ENCODE peak calls at places on chromosome 14, in six cellular contexts. One of them, this sample, is unnamed.
A peak's percentile ranks its signal among the peaks of the same experiment; 100 is the strongest.

GRCh38 chr14:51395361-51395849 is 155.4 kb downstream of the TMX1 start:
- DNase-seq in tibial artery: no peak
- DNase-seq in GM23338: peak; percentile 26
- DNase-seq in WERI-Rb-1: peak; percentile 95
- DNase-seq in lower lobe of right lung: peak; percentile 47
- DNase-seq in heart right ventricle: peak; percentile 42
- DNase-seq in this sample: no peak

GRCh38 chr14:101174980-101175606 is 271.6 kb upstream of the RTL1 start:
- DNase-seq in tibial artery: no peak
- DNase-seq in GM23338: no peak
- DNase-seq in WERI-Rb-1: no peak
- DNase-seq in lower lobe of right lung: no peak
- DNase-seq in heart right ventricle: no peak
- DNase-seq in this sample: peak; percentile 62

GRCh38 chr14:51789631-51790030 is 70.8 kb upstream of the GNG2 start:
- DNase-seq in tibial artery: no peak
- DNase-seq in GM23338: no peak
- DNase-seq in WERI-Rb-1: no peak
- DNase-seq in lower lobe of right lung: no peak
- DNase-seq in heart right ventricle: no peak
- DNase-seq in this sample: no peak

GRCh38 chr14:89000007-89000942 is 175.8 kb downstream of the TTC8 start:
- DNase-seq in tibial artery: no peak
- DNase-seq in GM23338: peak; percentile 48
- DNase-seq in WERI-Rb-1: peak; percentile 42
- DNase-seq in lower lobe of right lung: peak; percentile 67
- DNase-seq in heart right ventricle: no peak
- DNase-seq in this sample: no peak

GRCh38 chr14:63972323-63972932 is 119.6 kb downstream of the SYNE2 start:
- DNase-seq in tibial artery: no peak
- DNase-seq in GM23338: no peak
- DNase-seq in WERI-Rb-1: no peak
- DNase-seq in lower lobe of right lung: no peak
- DNase-seq in heart right ventricle: no peak
- DNase-seq in this sample: no peak

GRCh38 chr14:101499513-101499912 is 61.8 kb upstream of the DIO3 start:
- DNase-seq in tibial artery: no peak
- DNase-seq in GM23338: no peak
- DNase-seq in WERI-Rb-1: no peak
- DNase-seq in lower lobe of right lung: peak; percentile 19
- DNase-seq in heart right ventricle: no peak
- DNase-seq in this sample: peak; percentile 46

GRCh38 chr14:64692189-64692588 is 12.0 kb upstream of the PLEKHG3 start:
- DNase-seq in tibial artery: no peak
- DNase-seq in GM23338: no peak
- DNase-seq in WERI-Rb-1: no peak
- DNase-seq in lower lobe of right lung: no peak
- DNase-seq in heart right ventricle: no peak
- DNase-seq in this sample: peak; percentile 45

GRCh38 chr14:75417674-75418073 is 10.1 kb upstream of the JDP2 start:
- DNase-seq in tibial artery: no peak
- DNase-seq in GM23338: no peak
- DNase-seq in WERI-Rb-1: no peak
- DNase-seq in lower lobe of right lung: no peak
- DNase-seq in heart right ventricle: no peak
- DNase-seq in this sample: no peak

GRCh38 chr14:60064491-60065072 is 27.1 kb upstream of the PCNX4 start:
- DNase-seq in tibial artery: no peak
- DNase-seq in GM23338: peak; percentile 37
- DNase-seq in WERI-Rb-1: no peak
- DNase-seq in lower lobe of right lung: no peak
- DNase-seq in heart right ventricle: no peak
- DNase-seq in this sample: no peak

GRCh38 chr14:32933943-32934890 is 4.5 kb upstream of the NPAS3 start:
- DNase-seq in tibial artery: no peak
- DNase-seq in GM23338: peak; percentile 53
- DNase-seq in WERI-Rb-1: peak; percentile 45
- DNase-seq in lower lobe of right lung: no peak
- DNase-seq in heart right ventricle: no peak
- DNase-seq in this sample: no peak

GRCh38 chr14:78721756-78722455 is 551.7 kb downstream of the NRXN3 start:
- DNase-seq in tibial artery: no peak
- DNase-seq in GM23338: no peak
- DNase-seq in WERI-Rb-1: peak; percentile 28
- DNase-seq in lower lobe of right lung: no peak
- DNase-seq in heart right ventricle: no peak
- DNase-seq in this sample: no peak

GRCh38 chr14:87283547-87283946 is 709.4 kb downstream of the GALC start:
- DNase-seq in tibial artery: no peak
- DNase-seq in GM23338: no peak
- DNase-seq in WERI-Rb-1: no peak
- DNase-seq in lower lobe of right lung: no peak
- DNase-seq in heart right ventricle: no peak
- DNase-seq in this sample: no peak

GRCh38 chr14:89330236-89331002 is 86.6 kb downstream of the FOXN3 start:
- DNase-seq in tibial artery: peak; percentile 74
- DNase-seq in GM23338: no peak
- DNase-seq in WERI-Rb-1: no peak
- DNase-seq in lower lobe of right lung: no peak
- DNase-seq in heart right ventricle: peak; percentile 27
- DNase-seq in this sample: no peak

GRCh38 chr14:49598182-49598478 is 610 bp upstream of the LRR1 start:
- DNase-seq in tibial artery: no peak
- DNase-seq in GM23338: no peak
- DNase-seq in WERI-Rb-1: no peak
- DNase-seq in lower lobe of right lung: no peak
- DNase-seq in heart right ventricle: no peak
- DNase-seq in this sample: no peak

GRCh38 chr14:64488590-64489099 is 15.0 kb downstream of the ZBTB25 start:
- DNase-seq in tibial artery: no peak
- DNase-seq in GM23338: no peak
- DNase-seq in WERI-Rb-1: no peak
- DNase-seq in lower lobe of right lung: no peak
- DNase-seq in heart right ventricle: no peak
- DNase-seq in this sample: no peak

GRCh38 chr14:64841772-64842490 is 37.8 kb downstream of the SPTB start:
- DNase-seq in tibial artery: peak; percentile 76
- DNase-seq in GM23338: no peak
- DNase-seq in WERI-Rb-1: no peak
- DNase-seq in lower lobe of right lung: no peak
- DNase-seq in heart right ventricle: peak; percentile 58
- DNase-seq in this sample: no peak

GRCh38 chr14:92093320-92093719 is 13.1 kb downstream of the ATXN3 start:
- DNase-seq in tibial artery: no peak
- DNase-seq in GM23338: peak; percentile 22
- DNase-seq in WERI-Rb-1: peak; percentile 23
- DNase-seq in lower lobe of right lung: no peak
- DNase-seq in heart right ventricle: no peak
- DNase-seq in this sample: no peak

DNA sequence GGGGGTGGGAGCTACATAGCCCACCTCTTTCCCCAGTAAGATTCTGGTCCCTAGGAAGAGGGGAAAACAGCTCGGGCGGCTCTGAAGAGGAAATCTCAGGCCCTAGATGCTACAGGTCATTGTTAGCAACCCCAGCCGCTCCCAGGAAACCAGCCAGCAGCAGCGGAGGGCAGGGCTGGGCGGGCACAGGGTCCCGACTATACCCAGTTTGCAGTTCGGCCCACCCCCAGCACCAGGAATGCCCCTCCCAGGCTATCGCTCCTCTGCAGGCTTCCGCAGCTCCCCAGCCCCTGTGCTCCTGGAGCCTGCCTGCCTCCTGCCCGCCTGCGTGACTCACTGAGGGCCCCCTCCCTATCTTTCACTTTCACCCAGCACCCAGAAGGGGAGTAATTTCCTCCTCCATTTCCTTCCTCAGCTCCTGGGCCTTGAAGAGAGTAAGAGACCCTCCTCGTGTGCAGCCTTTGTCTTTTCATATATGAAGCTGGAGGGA is 27.2 kb upstream of the PNMA1 start:
- DNase-seq in tibial artery: peak; percentile 88
- DNase-seq in GM23338: peak; percentile 71
- DNase-seq in WERI-Rb-1: no peak
- DNase-seq in lower lobe of right lung: peak; percentile 84
- DNase-seq in heart right ventricle: peak; percentile 84
- DNase-seq in this sample: peak; percentile 90
- H3K4me3 ChIP-seq in tibial artery: peak overlapping the region; percentile 39
- H3K4me3 ChIP-seq in GM23338: peak overlapping the region; percentile 38
- H3K4me3 ChIP-seq in WERI-Rb-1: no peak overlapping the region
- H3K4me3 ChIP-seq in lower lobe of right lung: peak overlapping the region; percentile 39
- H3K4me3 ChIP-seq in heart right ventricle: peak overlapping the region; percentile 11
- H3K4me3 ChIP-seq in this sample: peak overlapping the region; percentile 26

GRCh38 chr14:69574266-69574953 is at the start of gene CCDC177:
- DNase-seq in tibial artery: no peak
- DNase-seq in GM23338: peak; percentile 89
- DNase-seq in WERI-Rb-1: peak; percentile 74
- DNase-seq in lower lobe of right lung: peak; percentile 76
- DNase-seq in heart right ventricle: no peak
- DNase-seq in this sample: peak; percentile 89
- H3K27me3 ChIP-seq in tibial artery: peaks cover 83% of the 10 kb centered on the region
- H3K27me3 ChIP-seq in GM23338: peaks cover 70% of the 10 kb centered on the region
- H3K27me3 ChIP-seq in WERI-Rb-1: no peaks in the 10 kb centered on the region
- H3K27me3 ChIP-seq in lower lobe of right lung: peaks cover 72% of the 10 kb centered on the region
- H3K27me3 ChIP-seq in heart right ventricle: peaks cover 96% of the 10 kb centered on the region
- H3K27me3 ChIP-seq in this sample: peaks cover 61% of the 10 kb centered on the region

GRCh38 chr14:45362505-45362904 is 109.5 kb upstream of the MIS18BP1 start:
- DNase-seq in tibial artery: no peak
- DNase-seq in GM23338: no peak
- DNase-seq in WERI-Rb-1: no peak
- DNase-seq in lower lobe of right lung: no peak
- DNase-seq in heart right ventricle: no peak
- DNase-seq in this sample: no peak
- TF ChIP-seq CTCF in tibial artery: no peak
- TF ChIP-seq CTCF in GM23338: no peak
- TF ChIP-seq CTCF in WERI-Rb-1: no peak
- TF ChIP-seq CTCF in lower lobe of right lung: no peak
- TF ChIP-seq CTCF in heart right ventricle: no peak
- TF ChIP-seq CTCF in this sample: no peak

GRCh38 chr14:95508377-95508776 is 8.1 kb downstream of the SYNE3 start:
- DNase-seq in tibial artery: no peak
- DNase-seq in GM23338: no peak
- DNase-seq in WERI-Rb-1: no peak
- DNase-seq in lower lobe of right lung: no peak
- DNase-seq in heart right ventricle: no peak
- DNase-seq in this sample: peak; percentile 34
- H3K4me3 ChIP-seq in tibial artery: no peak overlapping the region
- H3K4me3 ChIP-seq in GM23338: no peak overlapping the region
- H3K4me3 ChIP-seq in WERI-Rb-1: no peak overlapping the region
- H3K4me3 ChIP-seq in lower lobe of right lung: no peak overlapping the region
- H3K4me3 ChIP-seq in heart right ventricle: no peak overlapping the region
- H3K4me3 ChIP-seq in this sample: no peak overlapping the region

GRCh38 chr14:104634886-104635570 is 30.5 kb upstream of the TMEM179 start:
- DNase-seq in tibial artery: no peak
- DNase-seq in GM23338: no peak
- DNase-seq in WERI-Rb-1: no peak
- DNase-seq in lower lobe of right lung: no peak
- DNase-seq in heart right ventricle: no peak
- DNase-seq in this sample: peak; percentile 64

GRCh38 chr14:104637546-104638003 is 33.0 kb upstream of the TMEM179 start:
- DNase-seq in tibial artery: no peak
- DNase-seq in GM23338: no peak
- DNase-seq in WERI-Rb-1: no peak
- DNase-seq in lower lobe of right lung: no peak
- DNase-seq in heart right ventricle: no peak
- DNase-seq in this sample: no peak

GRCh38 chr14:104634031-104634760 is 29.6 kb upstream of the TMEM179 start:
- DNase-seq in tibial artery: no peak
- DNase-seq in GM23338: no peak
- DNase-seq in WERI-Rb-1: no peak
- DNase-seq in lower lobe of right lung: no peak
- DNase-seq in heart right ventricle: no peak
- DNase-seq in this sample: peak; percentile 69

GRCh38 chr14:104636131-104636530 is 31.6 kb upstream of the TMEM179 start:
- DNase-seq in tibial artery: no peak
- DNase-seq in GM23338: no peak
- DNase-seq in WERI-Rb-1: no peak
- DNase-seq in lower lobe of right lung: no peak
- DNase-seq in heart right ventricle: no peak
- DNase-seq in this sample: no peak

GRCh38 chr14:104635717-104636116 is 31.1 kb upstream of the TMEM179 start:
- DNase-seq in tibial artery: no peak
- DNase-seq in GM23338: no peak
- DNase-seq in WERI-Rb-1: no peak
- DNase-seq in lower lobe of right lung: no peak
- DNase-seq in heart right ventricle: no peak
- DNase-seq in this sample: no peak
- H3K27me3 ChIP-seq in tibial artery: peaks cover 76% of the 10 kb centered on the region
- H3K27me3 ChIP-seq in GM23338: no peaks in the 10 kb centered on the region
- H3K27me3 ChIP-seq in WERI-Rb-1: no peaks in the 10 kb centered on the region
- H3K27me3 ChIP-seq in lower lobe of right lung: peaks cover 46% of the 10 kb centered on the region
- H3K27me3 ChIP-seq in heart right ventricle: peaks cover 55% of the 10 kb centered on the region
- H3K27me3 ChIP-seq in this sample: no peaks in the 10 kb centered on the region

GRCh38 chr14:23937121-23937692 is 16.4 kb upstream of the DHRS4 start:
- DNase-seq in tibial artery: no peak
- DNase-seq in GM23338: no peak
- DNase-seq in WERI-Rb-1: no peak
- DNase-seq in lower lobe of right lung: no peak
- DNase-seq in heart right ventricle: no peak
- DNase-seq in this sample: no peak

GRCh38 chr14:23941230-23941629 is 12.3 kb upstream of the DHRS4 start:
- DNase-seq in tibial artery: no peak
- DNase-seq in GM23338: no peak
- DNase-seq in WERI-Rb-1: no peak
- DNase-seq in lower lobe of right lung: no peak
- DNase-seq in heart right ventricle: no peak
- DNase-seq in this sample: no peak

GRCh38 chr14:23938823-23939222 is 14.7 kb upstream of the DHRS4 start:
- DNase-seq in tibial artery: no peak
- DNase-seq in GM23338: no peak
- DNase-seq in WERI-Rb-1: no peak
- DNase-seq in lower lobe of right lung: no peak
- DNase-seq in heart right ventricle: no peak
- DNase-seq in this sample: no peak

GRCh38 chr14:23941669-23942068 is 11.9 kb upstream of the DHRS4 start:
- DNase-seq in tibial artery: no peak
- DNase-seq in GM23338: no peak
- DNase-seq in WERI-Rb-1: no peak
- DNase-seq in lower lobe of right lung: no peak
- DNase-seq in heart right ventricle: no peak
- DNase-seq in this sample: no peak

DNA sequence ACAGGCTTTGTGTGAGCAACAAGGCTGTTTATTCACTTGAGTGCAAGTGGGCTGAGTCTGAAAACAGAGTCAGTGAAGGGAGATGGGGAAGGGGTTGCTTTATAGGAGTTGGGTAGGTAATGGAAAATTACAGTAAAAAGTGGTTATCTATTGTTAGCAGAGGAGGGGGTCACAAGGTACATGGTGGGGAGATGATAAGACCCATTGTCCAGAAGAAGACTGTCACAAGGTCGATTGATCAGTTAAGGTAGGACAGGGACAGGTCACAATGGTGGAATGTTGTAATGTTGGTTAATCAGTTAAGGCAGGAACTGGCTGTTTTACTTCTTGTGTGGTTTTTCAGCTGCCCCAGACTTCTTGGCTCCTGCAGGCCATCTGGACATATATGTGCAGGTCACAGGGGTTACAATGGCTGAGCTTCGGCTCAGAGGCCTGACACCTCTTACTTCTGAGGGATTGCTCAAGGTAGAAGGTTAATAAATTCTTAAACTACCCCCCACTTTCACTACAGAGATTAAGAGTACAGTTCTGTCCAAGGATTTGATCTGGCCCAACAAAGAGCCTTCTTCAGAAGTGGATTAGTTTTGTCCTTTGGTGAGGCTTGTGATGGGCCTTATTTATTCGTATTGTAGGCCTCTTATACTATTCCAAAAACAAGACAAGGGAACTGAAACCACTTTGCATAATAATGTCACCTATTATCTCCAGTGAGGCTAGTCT is 13.8 kb upstream of the DHRS4 start:
- DNase-seq in tibial artery: no peak
- DNase-seq in GM23338: no peak
- DNase-seq in WERI-Rb-1: no peak
- DNase-seq in lower lobe of right lung: no peak
- DNase-seq in heart right ventricle: no peak
- DNase-seq in this sample: no peak
- TF ChIP-seq CTCF in tibial artery: no peak
- TF ChIP-seq CTCF in GM23338: no peak
- TF ChIP-seq CTCF in WERI-Rb-1: no peak
- TF ChIP-seq CTCF in lower lobe of right lung: no peak
- TF ChIP-seq CTCF in heart right ventricle: no peak
- TF ChIP-seq CTCF in this sample: no peak